ENCODE peak calls at places on chromosomes 1 and 21, in eight cellular contexts. K is occipital lobe; E is NAMALWA; Q is C1 segment of cervical spinal cord; B is ELR; I is stimulated activated CD4-positive, alpha-beta T cell treated with anti-CD3 and anti-CD28 coated beads, Interleukin-2, amount 100 ng/mL, for 48 hours; V is KG1; F is NCI-H1930. O is an unnamed sample.
A peak's percentile ranks its signal among the peaks of the same experiment; 100 is the strongest.

GRCh38 chr1:94863297-94863911 is 43.2 kb downstream of the SLC44A3 start:
- DNase-seq in V (no peak), Q (no peak), B (peak; percentile 64), E (no peak), K (no peak), I (no peak), F (no peak), O (peak; percentile 66)

GRCh38 chr1:224700915-224701531 is 84.9 kb downstream of the CNIH3 start:
- DNase-seq in F (no peak), B (peak; percentile 61), Q (no peak), E (peak; percentile 65), I (no peak), K (no peak), V (peak; percentile 5), O (no peak)

GRCh38 chr1:231550448-231550781 is 21.9 kb downstream of the TSNAX start:
- DNase-seq in B (peak; percentile 59), E (peak; percentile 49), V (no peak), F (no peak), Q (no peak), I (no peak), K (no peak), O (no peak)

GRCh38 chr1:233098255-233098580 is 147.8 kb downstream of the NTPCR start:
- DNase-seq in F (no peak), B (no peak), K (no peak), E (no peak), Q (no peak), V (no peak), I (no peak), O (no peak)

GRCh38 chr21:26072891-26073615 is 97.5 kb downstream of the APP start:
- DNase-seq in K (no peak), E (no peak), V (no peak), I (no peak), F (no peak), B (peak; percentile 78), Q (no peak), O (peak; percentile 12)

GRCh38 chr21:24693779-24694178 is 913.5 kb downstream of the MRPL39 start:
- DNase-seq in I (no peak), V (no peak), Q (no peak), E (no peak), B (peak; percentile 20), K (no peak), F (no peak), O (no peak)

GRCh38 chr1:161382214-161383019 is 14.7 kb upstream of the CFAP126 start:
- DNase-seq in B (peak; percentile 83), I (no peak), F (peak; percentile 8), V (peak; percentile 19), Q (no peak), K (no peak), E (peak; percentile 85), O (peak; percentile 11)

GRCh38 chr1:24957016-24957807 is 27.1 kb upstream of the RUNX3 start:
- DNase-seq in E (no peak), V (no peak), B (no peak), I (no peak), K (no peak), Q (peak; percentile 6), F (no peak), O (no peak)

GRCh38 chr21:44615881-44616590 is 4.2 kb downstream of the KRTAP10-8 start:
- DNase-seq in K (no peak), Q (no peak), I (no peak), V (no peak), F (no peak), E (no peak), B (no peak), O (no peak)

GRCh38 chr1:171999756-172000155 is 158.5 kb downstream of the DNM3 start:
- DNase-seq in Q (no peak), E (no peak), K (no peak), B (peak; percentile 46), I (no peak), F (no peak), V (no peak), O (no peak)

GRCh38 chr1:199741586-199741985 is 285.9 kb upstream of the NR5A2 start:
- DNase-seq in F (no peak), V (no peak), I (no peak), K (no peak), B (no peak), Q (no peak), E (no peak), O (no peak)

GRCh38 chr1:220776725-220777326 is 9.9 kb upstream of the MTARC1 start:
- DNase-seq in V (no peak), Q (peak; percentile 60), B (peak; percentile 78), K (peak; percentile 77), F (peak; percentile 58), I (peak; percentile 67), E (peak; percentile 56), O (peak; percentile 4)

GRCh38 chr1:156665539-156665938 is 11.7 kb downstream of the NES start:
- DNase-seq in E (no peak), K (no peak), Q (no peak), I (no peak), B (no peak), V (no peak), F (no peak), O (no peak)

GRCh38 chr1:182392045-182393028 is 747 bp upstream of the GLUL start:
- DNase-seq in I (no peak), B (peak; percentile 36), V (peak; percentile 54), E (peak; percentile 60), K (no peak), Q (no peak), F (peak; percentile 26), O (no peak)

GRCh38 chr1:12031039-12031980 is 12.0 kb downstream of the MIIP start:
- DNase-seq in V (no peak), E (peak; percentile 72), F (no peak), I (peak; percentile 53), Q (no peak), K (no peak), B (peak; percentile 62), O (no peak)

GRCh38 chr1:226754797-226755533 is 15.9 kb upstream of the ITPKB start:
- DNase-seq in F (no peak), V (no peak), K (no peak), Q (no peak), E (no peak), B (no peak), I (no peak), O (no peak)

GRCh38 chr21:44899768-44900558 is 20.7 kb downstream of the ITGB2 start:
- DNase-seq in E (no peak), B (no peak), K (no peak), F (no peak), Q (no peak), V (no peak), I (no peak), O (no peak)

GRCh38 chr21:15688809-15689208 is 41.0 kb upstream of the USP25 start:
- DNase-seq in I (no peak), V (no peak), K (no peak), F (no peak), E (no peak), B (peak; percentile 63), Q (no peak), O (no peak)